ENCODE peak calls at places on chromosome 7, in nine cellular contexts. V is IMR-90; X is activated CD8-positive, alpha-beta T cell treated with anti-CD3 and anti-CD28 coated beads, Interleukin-2, amount 10 ng/mL, durations not matched to agents 7 days and 5 days; P is NCI-H1105; T is NB4; D is islet precursor cell; K is lung microvascular endothelial cell; Z is activated T-helper 9 cell treated with anti-CD3 and anti-CD28 coated beads, Interleukin-2, amount 50 U/mL, for 16 hours; I is endothelial cell. F is an unnamed sample.
A peak's percentile ranks its signal among the peaks of the same experiment; 100 is the strongest.

GRCh38 chr7:128075536-128076095 is 44.4 kb upstream of the LRRC4 start:
- DNase-seq in P (no peak), I (peak; percentile 21), K (no peak), Z (no peak), D (no peak), X (no peak), V (no peak), T (no peak), F (no peak)

GRCh38 chr7:95028683-95029082 is 121.3 kb downstream of the PPP1R9A start:
- DNase-seq in X (no peak), K (no peak), I (no peak), D (no peak), Z (no peak), V (no peak), P (no peak), T (no peak), F (no peak)

GRCh38 chr7:68444956-68445355 is 1153.3 kb upstream of the AUTS2 start:
- DNase-seq in K (no peak), X (no peak), P (no peak), D (no peak), T (no peak), Z (no peak), V (no peak), I (no peak), F (no peak)

GRCh38 chr7:36984051-36984492 is 259.8 kb upstream of the AOAH start:
- DNase-seq in D (no peak), I (no peak), T (peak; percentile 78), V (no peak), K (no peak), X (no peak), Z (no peak), P (no peak), F (no peak)

GRCh38 chr7:421056-421991 is 98.3 kb downstream of the PDGFA start:
- DNase-seq in X (no peak), D (no peak), T (no peak), Z (no peak), V (no peak), K (no peak), I (no peak), P (no peak), F (no peak)

GRCh38 chr7:87060288-87060537 is 759 bp upstream of the ELAPOR2 start:
- DNase-seq in K (no peak), I (no peak), P (no peak), X (no peak), T (no peak), D (no peak), Z (no peak), V (no peak), F (no peak)

GRCh38 chr7:74334026-74334425 is 44.8 kb downstream of the CLIP2 start:
- DNase-seq in I (no peak), P (no peak), Z (no peak), K (no peak), V (peak; percentile 94), T (no peak), X (no peak), D (no peak), F (peak; percentile 83)

GRCh38 chr7:157662110-157662791 is 325.4 kb downstream of the DNAJB6 start:
- DNase-seq in X (no peak), D (no peak), Z (no peak), T (no peak), I (no peak), K (no peak), P (no peak), V (no peak), F (no peak)

GRCh38 chr7:116393654-116394053 is 105.9 kb upstream of the CAV2 start:
- DNase-seq in V (peak; percentile 49), P (no peak), I (peak; percentile 15), K (peak; percentile 98), X (no peak), T (no peak), Z (no peak), D (no peak), F (no peak)

GRCh38 chr7:17625038-17625437 is 315.3 kb downstream of the SNX13 start:
- DNase-seq in I (no peak), T (no peak), Z (no peak), P (no peak), V (peak; percentile 95), X (no peak), K (no peak), D (no peak), F (peak; percentile 96)

GRCh38 chr7:33745934-33746333 is 159.4 kb upstream of the BMPER start:
- DNase-seq in Z (no peak), T (no peak), V (peak; percentile 72), P (no peak), D (no peak), I (no peak), K (peak; percentile 36), X (no peak), F (peak; percentile 66)

GRCh38 chr7:141276031-141276430 is 202.2 kb downstream of the TMEM178B start:
- DNase-seq in D (no peak), V (no peak), X (no peak), P (no peak), K (no peak), Z (no peak), T (no peak), I (no peak), F (peak; percentile 24)

GRCh38 chr7:129853661-129854268 is 99.0 kb downstream of the UBE2H start:
- DNase-seq in P (no peak), D (no peak), I (no peak), V (no peak), X (no peak), T (peak; percentile 84), Z (no peak), K (peak; percentile 68), F (peak; percentile 75)